ENCODE peak calls at places on chromosome 13, in four cellular contexts. Y is A549, R is GM12878, E is K562. G is an unnamed sample.
A peak's percentile ranks its signal among the peaks of the same experiment; 100 is the strongest.

GRCh38 chr13:20570540-20570939 is 3.6 kb downstream of the IFT88 start:
- DNase-seq in Y (no peak), R (no peak), E (no peak), G (no peak)

GRCh38 chr13:36766295-36766694 is 52.7 kb upstream of the RFXAP start:
- DNase-seq in Y (peak; percentile 18), R (no peak), E (no peak), G (peak; percentile 47)

GRCh38 chr13:79541426-79542049 is 60.6 kb downstream of the NDFIP2 start:
- DNase-seq in Y (peak; percentile 61), R (peak; percentile 49), E (peak; percentile 13), G (peak; percentile 62)

GRCh38 chr13:42740753-42741152 is 40.6 kb upstream of the FAM216B start:
- DNase-seq in Y (peak; percentile 4), R (no peak), E (no peak), G (no peak)

GRCh38 chr13:44300895-44301638 is 72.6 kb upstream of the SERP2 start:
- DNase-seq in Y (peak; percentile 76), R (peak; percentile 56), E (no peak), G (no peak)

GRCh38 chr13:19587635-19588300 is 26.4 kb upstream of the TPTE2 start:
- DNase-seq in Y (peak; percentile 74), R (no peak), E (peak; percentile 26), G (peak; percentile 70)

GRCh38 chr13:44088911-44089851 is 209.5 kb downstream of the LACC1 start:
- DNase-seq in Y (no peak), R (no peak), E (no peak), G (no peak)

GRCh38 chr13:64753606-64754005 is 2476.5 kb downstream of the PCDH9 start:
- DNase-seq in Y (no peak), R (no peak), E (no peak), G (no peak)

GRCh38 chr13:48600374-48601364 is 53.1 kb upstream of the CYSLTR2 start:
- DNase-seq in Y (no peak), R (no peak), E (no peak), G (peak; percentile 32)

GRCh38 chr13:42422681-42423080 is 150.7 kb downstream of the AKAP11 start:
- DNase-seq in Y (no peak), R (no peak), E (no peak), G (no peak)

GRCh38 chr13:99601535-99601934 is 100.3 kb downstream of the TM9SF2 start:
- DNase-seq in Y (no peak), R (no peak), E (no peak), G (no peak)

GRCh38 chr13:23620211-23620610 is 50.0 kb downstream of the TNFRSF19 start:
- DNase-seq in Y (no peak), R (no peak), E (no peak), G (no peak)

GRCh38 chr13:49524740-49525501 is 29.2 kb downstream of the PHF11 start:
- DNase-seq in Y (no peak), R (no peak), E (no peak), G (no peak)

GRCh38 chr13:21326155-21327030 is 132.7 kb downstream of the ZDHHC20 start:
- DNase-seq in Y (no peak), R (no peak), E (no peak), G (no peak)

GRCh38 chr13:40228981-40229380 is 437.5 kb downstream of the FOXO1 start:
- DNase-seq in Y (peak; percentile 9), R (no peak), E (no peak), G (no peak)

GRCh38 chr13:113220877-113221276 is 11.5 kb downstream of the CUL4A start:
- DNase-seq in Y (peak; percentile 19), R (no peak), E (no peak), G (no peak)

GRCh38 chr13:24649685-24650038 is 30.5 kb upstream of the ATP12A start:
- DNase-seq in Y (no peak), R (no peak), E (no peak), G (no peak)

GRCh38 chr13:37486171-37486661 is 112.4 kb downstream of the POSTN start:
- DNase-seq in Y (no peak), R (no peak), E (no peak), G (no peak)

GRCh38 chr13:95641291-95641811 is 3.2 kb downstream of the DZIP1 start:
- DNase-seq in Y (peak; percentile 1), R (no peak), E (no peak), G (no peak)

GRCh38 chr13:25478186-25478585 is 106.4 kb downstream of the ATP8A2 start:
- DNase-seq in Y (peak; percentile 9), R (no peak), E (no peak), G (peak; percentile 44)

GRCh38 chr13:109773276-109773675 is 13.1 kb downstream of the IRS2 start:
- DNase-seq in Y (peak; percentile 50), R (no peak), E (peak; percentile 27), G (no peak)

GRCh38 chr13:35649162-35649561 is 172.7 kb upstream of the MAB21L1 start:
- DNase-seq in Y (no peak), R (no peak), E (no peak), G (no peak)

GRCh38 chr13:113145911-113146598 is 12.4 kb upstream of the PROZ start:
- DNase-seq in Y (no peak), R (no peak), E (no peak), G (no peak)

GRCh38 chr13:41802684-41803554 is 158.0 kb downstream of the VWA8 start:
- DNase-seq in Y (no peak), R (no peak), E (no peak), G (no peak)

GRCh38 chr13:26062853-26063444 is 11.1 kb upstream of the SHISA2 start:
- DNase-seq in Y (peak; percentile 43), R (no peak), E (no peak), G (peak; percentile 59)

GRCh38 chr13:40681341-40682051 is 15.1 kb upstream of the FOXO1 start:
- DNase-seq in Y (no peak), R (no peak), E (peak; percentile 29), G (no peak)

GRCh38 chr13:21069561-21070004 is 8.2 kb upstream of the LATS2 start:
- DNase-seq in Y (peak; percentile 85), R (no peak), E (no peak), G (peak; percentile 63)

GRCh38 chr13:90420683-90421082 is 926.8 kb upstream of the MIR17HG start:
- DNase-seq in Y (no peak), R (no peak), E (no peak), G (no peak)

GRCh38 chr13:26707122-26708006 is 53.2 kb downstream of the GPR12 start:
- DNase-seq in Y (peak; percentile 51), R (no peak), E (peak; percentile 14), G (peak; percentile 50)

GRCh38 chr13:42328672-42329071 is 56.7 kb downstream of the AKAP11 start:
- DNase-seq in Y (no peak), R (no peak), E (no peak), G (no peak)

GRCh38 chr13:24228852-24229458 is 68.4 kb downstream of the SPATA13 start:
- DNase-seq in Y (peak; percentile 72), R (no peak), E (peak; percentile 24), G (peak; percentile 65)

GRCh38 chr13:53138369-53139036 is 109.9 kb downstream of the OLFM4 start:
- DNase-seq in Y (no peak), R (no peak), E (no peak), G (no peak)

GRCh38 chr13:24692541-24692940 is 12.3 kb downstream of the ATP12A start:
- DNase-seq in Y (no peak), R (no peak), E (no peak), G (no peak)

GRCh38 chr13:77492982-77493381 is 42.5 kb upstream of the SCEL start:
- DNase-seq in Y (peak; percentile 42), R (no peak), E (no peak), G (peak; percentile 4)

GRCh38 chr13:78409172-78409571 is 194.2 kb downstream of the POU4F1 start:
- DNase-seq in Y (no peak), R (peak; percentile 24), E (no peak), G (no peak)

GRCh38 chr13:26370495-26370990 is 116.6 kb downstream of the CDK8 start:
- DNase-seq in Y (no peak), R (no peak), E (no peak), G (no peak)

GRCh38 chr13:61664821-61665705 is 249.4 kb upstream of the PCDH20 start:
- DNase-seq in Y (peak; percentile 21), R (no peak), E (no peak), G (peak; percentile 90)

DNA sequence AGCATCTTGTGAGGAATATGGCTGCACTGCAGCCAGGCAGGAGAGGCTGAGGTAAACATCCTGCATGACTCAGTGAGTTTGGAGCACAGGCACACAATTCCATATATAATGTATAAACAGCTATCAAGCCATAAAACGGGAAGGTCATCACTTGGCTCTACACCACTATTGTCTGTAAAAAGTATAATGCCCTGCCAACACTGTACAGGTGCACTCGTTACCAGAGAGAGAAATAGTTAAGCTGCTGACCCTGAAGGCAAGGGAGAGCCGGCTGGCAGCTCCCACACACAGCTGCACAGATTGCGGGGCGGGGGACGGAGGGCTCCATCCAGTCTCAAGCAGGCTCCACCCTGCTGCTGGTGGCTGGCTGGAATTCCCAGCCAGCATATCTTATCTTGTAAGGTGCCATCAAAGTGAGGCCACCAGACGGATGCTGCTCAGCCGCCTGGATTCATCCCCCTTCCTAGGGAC is 668.1 kb downstream of the SLITRK5 start:
- DNase-seq in Y (no peak), R (no peak), E (no peak), G (no peak)
- TF ChIP-seq POLR2AphosphoS2 in Y (no peak), R (no peak), E (no peak), G (no peak)

GRCh38 chr13:88097541-88097940 is 426.4 kb downstream of the SLITRK5 start:
- DNase-seq in Y (no peak), R (no peak), E (no peak), G (no peak)
- TF ChIP-seq POLR2AphosphoS2 in Y (no peak), R (no peak), E (no peak), G (no peak)

DNA sequence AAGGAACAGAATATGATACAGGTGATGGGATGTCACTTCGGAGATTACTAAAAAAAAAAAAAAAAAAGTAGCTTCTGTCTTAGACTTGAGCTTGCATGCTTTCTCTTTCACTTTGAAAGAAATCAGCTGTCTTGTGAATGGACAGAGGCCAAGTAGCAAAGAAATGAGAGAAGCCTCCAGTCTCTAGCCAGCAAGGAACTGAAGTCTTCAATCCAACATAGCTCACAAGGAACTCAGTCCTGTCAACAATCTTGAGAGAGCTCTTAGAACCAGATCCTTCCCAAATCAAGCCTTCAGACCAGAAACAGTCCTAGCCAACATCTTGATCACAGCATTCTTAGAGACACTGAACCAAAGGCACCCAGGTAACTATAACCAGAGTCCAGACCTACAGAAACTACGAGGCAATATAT is 7.7 kb downstream of the N4BP2L2 start:
- DNase-seq in Y (no peak), R (peak; percentile 23), E (no peak), G (no peak)
- TF ChIP-seq POLR2AphosphoS2 in Y (no peak), R (no peak), E (no peak), G (no peak)

DNA sequence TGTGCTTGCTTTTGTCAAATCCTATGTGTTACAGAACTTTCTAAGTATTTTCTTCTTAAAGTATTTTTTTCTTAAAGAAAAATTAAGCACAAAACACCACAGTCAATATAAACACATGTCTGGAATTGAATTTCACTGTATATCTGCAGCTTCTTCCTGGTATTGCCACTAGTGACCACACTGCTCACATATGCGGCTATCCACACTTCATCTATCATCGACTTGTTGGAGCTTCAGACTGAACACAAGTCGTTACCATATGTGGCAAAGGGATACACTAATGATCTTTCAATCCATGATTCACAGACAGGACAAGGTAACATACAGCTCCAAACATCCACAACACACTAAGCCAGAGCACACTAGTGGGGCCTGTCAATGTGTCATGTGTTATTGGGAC is 498.4 kb upstream of the ARGLU1 start:
- DNase-seq in Y (no peak), R (no peak), E (no peak), G (no peak)
- TF ChIP-seq POLR2AphosphoS2 in Y (no peak), R (no peak), E (no peak), G (no peak)

DNA sequence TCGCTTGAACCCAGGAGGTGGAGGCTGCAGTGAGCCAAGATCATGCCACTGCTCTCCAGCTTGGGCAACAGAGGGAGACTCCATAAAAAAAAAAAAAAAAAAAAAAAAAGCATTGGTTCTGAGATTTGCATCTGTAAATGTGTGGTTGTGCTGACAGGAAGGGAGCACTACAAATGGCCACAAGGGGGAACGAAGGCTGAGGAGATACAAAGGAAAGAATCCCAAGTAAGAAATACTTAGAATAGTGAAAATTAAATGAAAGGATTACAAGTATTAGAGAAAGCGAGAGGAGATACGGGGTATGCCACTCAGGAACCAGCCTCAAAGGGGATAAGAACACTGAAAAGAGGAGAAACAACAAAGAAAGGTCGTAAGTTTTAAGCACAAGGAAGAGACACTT is 284.9 kb downstream of the KLF12 start:
- DNase-seq in Y (peak; percentile 60), R (no peak), E (no peak), G (peak; percentile 17)
- TF ChIP-seq POLR2AphosphoS2 in Y (no peak), R (no peak), E (no peak), G (no peak)

G was measured in HepG2.